ENCODE peak calls at places on chromosomes 1 and 21, in five cellular contexts. W, V, P, K and X are unnamed samples.

GRCh38 chr21:45130324-45130774 is 56.0 kb downstream of the ADARB1 start:
- DNase-seq in W (peak; percentile 43), V (peak; percentile 81), P (no peak), K (no peak), X (no peak)

GRCh38 chr1:110523011-110523410 is 4.0 kb upstream of the KCNA10 start:
- DNase-seq in W (peak; percentile 25), V (no peak), P (no peak), K (no peak), X (no peak)

GRCh38 chr1:155178441-155179106 is 4.9 kb downstream of the TRIM46 start:
- DNase-seq in W (peak; percentile 4), V (no peak), P (peak; percentile 19), K (peak; percentile 57), X (no peak)

GRCh38 chr1:48848035-48848434 is 71.3 kb upstream of the BEND5 start:
- DNase-seq in W (no peak), V (no peak), P (no peak), K (no peak), X (no peak)

GRCh38 chr1:186680031-186681012 is at the start of gene PTGS2:
- DNase-seq in W (peak; percentile 92), V (peak; percentile 98), P (peak; percentile 53), K (peak; percentile 84), X (peak; percentile 83)

GRCh38 chr1:38516560-38516959 is 343.0 kb downstream of the RRAGC start:
- DNase-seq in W (no peak), V (no peak), P (no peak), K (no peak), X (no peak)

GRCh38 chr1:31181515-31182343 is 58.0 kb downstream of the NKAIN1 start:
- DNase-seq in W (peak; percentile 70), V (peak; percentile 58), P (peak; percentile 64), K (peak; percentile 63), X (peak; percentile 68)

GRCh38 chr1:11938722-11939526 is 4.4 kb downstream of the PLOD1 start:
- DNase-seq in W (no peak), V (peak; percentile 24), P (no peak), K (no peak), X (peak; percentile 91)

GRCh38 chr21:46559291-46559983 is 45.4 kb downstream of the S100B start:
- DNase-seq in W (no peak), V (no peak), P (no peak), K (no peak), X (no peak)

GRCh38 chr1:109620396-109620817 is 770 bp downstream of the AMPD2 start:
- DNase-seq in W (peak; percentile 68), V (peak; percentile 76), P (no peak), K (peak; percentile 71), X (no peak)

GRCh38 chr21:43367296-43367695 is 59.6 kb downstream of the SIK1 start:
- DNase-seq in W (no peak), V (no peak), P (no peak), K (no peak), X (no peak)

GRCh38 chr1:81836007-81836626 is 35.4 kb downstream of the ADGRL2 start:
- DNase-seq in W (no peak), V (peak; percentile 21), P (no peak), K (no peak), X (no peak)

GRCh38 chr21:41775152-41775472 is 8.3 kb upstream of the RIPK4 start:
- DNase-seq in W (no peak), V (no peak), P (no peak), K (no peak), X (no peak)

GRCh38 chr1:15680131-15680530 is 4.0 kb upstream of the PLEKHM2 start:
- DNase-seq in W (no peak), V (peak; percentile 67), P (no peak), K (no peak), X (peak; percentile 30)

GRCh38 chr1:48931571-48932251 is 155.0 kb upstream of the BEND5 start:
- DNase-seq in W (peak; percentile 13), V (peak; percentile 23), P (no peak), K (peak; percentile 59), X (no peak)

GRCh38 chr1:106978477-106979322 is 77.8 kb upstream of the PRMT6 start:
- DNase-seq in W (no peak), V (peak; percentile 51), P (no peak), K (no peak), X (no peak)

GRCh38 chr1:210822897-210823296 is 311.1 kb downstream of the KCNH1 start:
- DNase-seq in W (no peak), V (no peak), P (no peak), K (no peak), X (no peak)

GRCh38 chr1:203520315-203520714 is 26.4 kb downstream of the OPTC start:
- DNase-seq in W (no peak), V (peak; percentile 74), P (no peak), K (no peak), X (no peak)

GRCh38 chr21:36915014-36915700 is 51.3 kb downstream of the HLCS start:
- DNase-seq in W (no peak), V (no peak), P (no peak), K (no peak), X (no peak)

GRCh38 chr1:165915480-165916395 is 88.3 kb downstream of the UCK2 start:
- DNase-seq in W (no peak), V (no peak), P (no peak), K (no peak), X (no peak)

GRCh38 chr1:202835548-202836072 is 24.9 kb downstream of the PCAT6 start:
- DNase-seq in W (no peak), V (no peak), P (no peak), K (no peak), X (no peak)

GRCh38 chr1:147723691-147724323 is 36.6 kb downstream of the GJA5 start:
- DNase-seq in W (peak; percentile 82), V (peak; percentile 58), P (no peak), K (peak; percentile 54), X (no peak)

GRCh38 chr1:9815150-9815549 is 8.6 kb downstream of the CLSTN1 start:
- DNase-seq in W (no peak), V (no peak), P (no peak), K (no peak), X (no peak)

GRCh38 chr1:94142022-94142421 is 21.1 kb upstream of the ABCA4 start:
- DNase-seq in W (no peak), V (peak; percentile 61), P (no peak), K (no peak), X (no peak)

GRCh38 chr1:181159451-181160151 is 71.1 kb downstream of the IER5 start:
- DNase-seq in W (no peak), V (peak; percentile 64), P (no peak), K (no peak), X (no peak)